ENCODE peak calls at places on chromosomes 11 and 22, in seven cellular contexts. U, R, L, S, M, B and P are unnamed samples.

GRCh38 chr11:120137611-120138521 is at the start of gene TRIM29:
- ATAC-seq in U (peak), R (peak), L (no peak), S (no peak), M (peak), B (no peak), P (no peak)

GRCh38 chr11:76316726-76317125 is 64.2 kb downstream of the THAP12 start:
- ATAC-seq in U (no peak), R (no peak), L (no peak), S (no peak), M (no peak), B (peak), P (no peak)

GRCh38 chr11:131932584-131933360 is 562.4 kb downstream of the NTM start:
- ATAC-seq in U (no peak), R (no peak), L (no peak), S (peak), M (no peak), B (no peak), P (no peak)

GRCh38 chr22:23404689-23405365 is 175.3 kb downstream of the IGLL1 start:
- ATAC-seq in U (no peak), R (no peak), L (no peak), S (peak), M (no peak), B (peak), P (no peak)

GRCh38 chr11:2796091-2796490 is 89.5 kb downstream of the CDKN1C start:
- ATAC-seq in U (no peak), R (no peak), L (no peak), S (no peak), M (no peak), B (no peak), P (no peak)

GRCh38 chr11:12238420-12238819 is 128.0 kb downstream of the MICAL2 start:
- ATAC-seq in U (no peak), R (no peak), L (no peak), S (no peak), M (no peak), B (no peak), P (no peak)

GRCh38 chr11:130159657-130160459 is at the start of gene ST14:
- ATAC-seq in U (peak), R (no peak), L (no peak), S (no peak), M (no peak), B (peak), P (no peak)

GRCh38 chr11:72234920-72235319 is 9.1 kb downstream of the PHOX2A start:
- ATAC-seq in U (no peak), R (no peak), L (no peak), S (no peak), M (no peak), B (no peak), P (no peak)

GRCh38 chr22:37910863-37911262 is 4.8 kb downstream of the MICALL1 start:
- ATAC-seq in U (no peak), R (no peak), L (no peak), S (no peak), M (no peak), B (no peak), P (peak)

GRCh38 chr11:94473177-94473799 is 20.4 kb downstream of the MRE11 start:
- ATAC-seq in U (no peak), R (no peak), L (no peak), S (no peak), M (no peak), B (peak), P (no peak)

GRCh38 chr11:66639066-66639813 is 737 bp downstream of the RBM4 start:
- ATAC-seq in U (no peak), R (no peak), L (peak), S (peak), M (peak), B (peak), P (no peak)

GRCh38 chr11:62702241-62702640 is 5.0 kb downstream of the BSCL2 start:
- ATAC-seq in U (no peak), R (no peak), L (no peak), S (no peak), M (no peak), B (no peak), P (no peak)

GRCh38 chr22:41348964-41349484 is 32.7 kb upstream of the TEF start:
- ATAC-seq in U (no peak), R (no peak), L (no peak), S (no peak), M (no peak), B (no peak), P (no peak)

GRCh38 chr11:75949023-75949672 is 134.1 kb downstream of the UVRAG start:
- ATAC-seq in U (no peak), R (no peak), L (no peak), S (no peak), M (no peak), B (no peak), P (no peak)

GRCh38 chr22:36143956-36144355 is 16.6 kb downstream of the APOL3 start:
- ATAC-seq in U (no peak), R (no peak), L (no peak), S (no peak), M (no peak), B (no peak), P (no peak)

GRCh38 chr11:96358321-96358720 is 15.3 kb upstream of the MAML2 start:
- ATAC-seq in U (no peak), R (no peak), L (no peak), S (no peak), M (no peak), B (no peak), P (no peak)

GRCh38 chr11:55811067-55811466 is at the start of gene OR5L1:
- ATAC-seq in U (no peak), R (no peak), L (no peak), S (no peak), M (no peak), B (no peak), P (no peak)

GRCh38 chr11:74506823-74507222 is 13.3 kb upstream of the LIPT2 start:
- ATAC-seq in U (no peak), R (no peak), L (no peak), S (no peak), M (no peak), B (no peak), P (no peak)

GRCh38 chr11:102810943-102811528 is 13.1 kb upstream of the MMP1 start:
- ATAC-seq in U (peak), R (peak), L (no peak), S (no peak), M (peak), B (peak), P (no peak)

GRCh38 chr11:117183724-117184349 is 5.3 kb downstream of the SIDT2 start:
- ATAC-seq in U (no peak), R (no peak), L (no peak), S (no peak), M (no peak), B (no peak), P (no peak)

GRCh38 chr11:94623120-94623735 is 56.1 kb downstream of the PIWIL4 start:
- ATAC-seq in U (peak), R (peak), L (peak), S (peak), M (peak), B (peak), P (peak)

GRCh38 chr11:12531681-12532080 is 142.5 kb upstream of the TEAD1 start:
- ATAC-seq in U (no peak), R (no peak), L (no peak), S (no peak), M (no peak), B (no peak), P (no peak)

GRCh38 chr11:35276396-35276795 is 137.4 kb downstream of the CD44 start:
- ATAC-seq in U (no peak), R (no peak), L (no peak), S (no peak), M (peak), B (peak), P (peak)

GRCh38 chr22:40251106-40251505 is 73.4 kb downstream of the TNRC6B start:
- ATAC-seq in U (no peak), R (no peak), L (no peak), S (no peak), M (no peak), B (no peak), P (no peak)

GRCh38 chr11:21888814-21889213 is 304.1 kb upstream of the ANO5 start:
- ATAC-seq in U (no peak), R (no peak), L (peak), S (no peak), M (peak), B (no peak), P (peak)

GRCh38 chr11:114125531-114125930 is 66.0 kb downstream of the ZBTB16 start:
- ATAC-seq in U (no peak), R (no peak), L (no peak), S (no peak), M (no peak), B (no peak), P (no peak)

GRCh38 chr11:114124601-114125144 is 65.2 kb downstream of the ZBTB16 start:
- ATAC-seq in U (no peak), R (no peak), L (peak), S (peak), M (no peak), B (no peak), P (no peak)

GRCh38 chr11:114123692-114124330 is 64.3 kb downstream of the ZBTB16 start:
- ATAC-seq in U (no peak), R (no peak), L (peak), S (peak), M (no peak), B (peak), P (no peak)

GRCh38 chr11:114128399-114128798 is 68.9 kb downstream of the ZBTB16 start:
- ATAC-seq in U (no peak), R (no peak), L (no peak), S (no peak), M (no peak), B (no peak), P (no peak)

GRCh38 chr11:114125959-114126358 is 66.4 kb downstream of the ZBTB16 start:
- ATAC-seq in U (no peak), R (no peak), L (no peak), S (no peak), M (no peak), B (no peak), P (no peak)
- TF ChIP-seq POLR2A in U (no peak), R (no peak), L (no peak), S (no peak), M (no peak), B (no peak), P (no peak)

DNA sequence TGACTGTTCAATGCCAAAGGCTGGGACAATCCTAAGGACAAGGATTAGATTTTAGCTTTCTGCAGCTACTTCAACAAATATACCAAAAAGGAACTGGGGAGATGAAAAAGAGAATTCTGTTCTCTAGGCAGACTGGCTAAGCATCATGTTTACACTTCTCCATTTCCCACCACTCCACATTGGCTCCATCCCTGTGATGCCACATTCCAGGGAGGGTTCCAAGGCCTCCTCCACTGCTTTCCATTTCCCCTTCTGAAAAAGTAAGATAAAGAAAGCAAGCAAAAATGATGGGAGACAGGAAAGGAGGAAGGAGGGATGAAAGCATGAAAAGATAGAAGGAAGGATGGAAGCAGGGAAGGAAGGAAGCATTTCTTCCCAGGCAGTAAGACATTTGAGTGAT is 315.8 kb downstream of the BLID start:
- ATAC-seq in U (no peak), R (no peak), L (no peak), S (no peak), M (no peak), B (no peak), P (no peak)
- H3K27ac ChIP-seq in U (no peak), R (no peak), L (no peak), S (peak), M (no peak), B (no peak), P (peak)

DNA sequence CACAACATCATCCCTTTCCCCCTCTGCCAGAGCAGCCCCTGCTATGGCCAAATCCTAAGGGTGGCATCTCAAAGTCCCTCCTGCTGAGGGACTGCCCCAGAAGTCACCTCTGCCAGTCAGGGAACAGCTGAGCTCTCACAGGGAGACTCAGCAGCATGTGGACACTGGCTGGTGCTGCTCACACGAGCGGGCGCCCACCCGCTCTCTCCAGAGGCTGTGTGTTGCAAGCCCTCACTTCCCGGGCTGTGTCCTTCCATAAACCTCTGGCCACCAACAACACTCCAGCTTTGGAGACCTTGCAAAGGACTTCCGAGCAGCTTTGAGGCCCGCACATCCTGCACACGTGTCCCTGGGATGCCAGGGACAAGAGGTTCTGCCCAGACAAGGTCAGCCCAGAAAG is 2.8 kb downstream of the IGSF9B start:
- ATAC-seq in U (no peak), R (no peak), L (no peak), S (no peak), M (no peak), B (no peak), P (no peak)
- H3K4me3 ChIP-seq in U (no peak), R (no peak), L (no peak), S (no peak), M (no peak), B (no peak), P (no peak)

DNA sequence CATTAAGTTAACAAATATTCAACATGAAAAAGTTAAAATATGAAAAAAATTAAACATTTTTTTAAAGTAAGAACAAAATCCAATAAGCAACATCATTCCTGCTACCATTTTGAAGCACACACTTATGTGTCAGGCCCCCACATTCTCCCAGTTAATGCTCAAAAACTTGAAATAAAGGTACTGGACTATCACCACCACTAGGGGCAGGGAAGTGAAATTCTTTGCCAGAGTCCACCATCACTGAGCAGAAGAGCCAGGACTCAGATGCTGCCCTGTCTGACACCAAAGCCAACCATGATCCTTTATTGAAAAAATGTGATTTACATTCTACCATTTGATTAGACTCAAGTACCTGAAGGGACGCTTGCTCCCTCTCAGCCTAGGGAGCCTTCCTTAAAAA is 39.1 kb downstream of the PITPNB start:
- ATAC-seq in U (peak), R (peak), L (peak), S (peak), M (peak), B (peak), P (no peak)
- TF ChIP-seq POLR2A in U (no peak), R (no peak), L (no peak), S (no peak), M (no peak), B (no peak), P (no peak)

GRCh38 chr22:31495343-31495742 is 993 bp upstream of the SFI1 start:
- ATAC-seq in U (no peak), R (no peak), L (no peak), S (no peak), M (no peak), B (no peak), P (no peak)

GRCh38 chr22:31496735-31497146 is 405 bp downstream of the SFI1 start:
- ATAC-seq in U (peak), R (peak), L (peak), S (peak), M (peak), B (peak), P (peak)

GRCh38 chr22:31501738-31502137 is 5.4 kb downstream of the SFI1 start:
- ATAC-seq in U (no peak), R (no peak), L (no peak), S (no peak), M (no peak), B (no peak), P (no peak)

GRCh38 chr22:31496007-31496734 is at the start of gene SFI1:
- ATAC-seq in U (peak), R (peak), L (peak), S (peak), M (peak), B (peak), P (peak)

DNA sequence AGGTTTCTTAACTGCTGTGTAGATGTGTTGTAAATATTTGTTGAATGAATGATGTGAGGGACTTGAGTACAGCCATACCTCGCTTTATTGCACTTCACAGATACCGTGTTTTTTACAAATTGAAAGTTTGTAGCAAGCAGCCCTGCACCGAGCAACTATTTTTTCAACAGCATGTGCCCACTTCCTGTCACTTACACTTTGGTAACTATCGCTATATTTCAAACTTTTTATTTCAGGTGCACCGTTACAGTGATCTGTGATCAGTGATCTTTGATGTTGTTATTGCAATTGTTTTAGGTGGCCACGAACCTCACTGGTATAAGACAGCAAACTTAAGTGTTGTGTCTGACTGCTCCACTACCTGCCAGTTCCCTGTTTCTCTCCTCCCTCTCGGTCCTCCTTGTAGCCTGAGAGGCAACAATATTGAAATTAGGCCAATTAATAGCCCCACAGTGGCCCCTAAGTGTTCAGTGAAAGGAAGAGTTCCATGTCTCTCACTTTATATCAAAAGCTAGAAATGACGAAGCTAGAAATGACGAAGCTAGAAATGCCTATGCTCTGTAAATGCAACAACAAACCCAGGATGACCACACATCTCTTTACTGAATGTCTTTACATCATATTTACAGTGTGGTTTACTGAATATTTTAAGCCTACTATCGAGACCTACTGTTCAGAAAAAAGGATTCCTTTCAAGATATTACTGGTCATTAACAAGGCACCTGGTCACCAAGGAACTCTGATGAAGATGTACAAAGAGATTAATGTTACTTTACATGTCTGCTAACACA is 1.0 kb downstream of the SFI1 start:
- ATAC-seq in U (no peak), R (no peak), L (no peak), S (no peak), M (no peak), B (no peak), P (no peak)
- H3K27ac ChIP-seq in U (peak), R (peak), L (no peak), S (no peak), M (peak), B (no peak), P (peak)

DNA sequence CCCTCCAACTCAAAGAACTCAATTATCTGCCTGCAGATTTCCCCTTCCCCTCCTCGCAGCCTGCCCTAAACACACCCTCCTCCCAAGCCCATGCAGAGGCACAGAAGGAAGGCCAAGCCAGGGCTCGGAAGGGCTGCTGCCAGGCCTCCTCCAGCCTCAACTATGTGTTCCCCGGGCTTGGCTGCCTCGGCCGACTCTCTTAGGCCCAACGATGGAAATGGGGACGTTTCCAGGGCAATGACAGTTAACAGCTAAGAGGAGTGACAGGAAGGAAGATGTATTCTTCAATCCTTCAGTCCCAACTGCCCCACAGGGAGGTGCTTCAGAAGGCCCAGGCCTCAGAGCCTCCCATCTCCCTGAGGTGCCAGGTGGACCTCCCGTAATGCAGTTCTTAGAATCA is 104.0 kb upstream of the AKIP1 start:
- ATAC-seq in U (no peak), R (no peak), L (no peak), S (no peak), M (no peak), B (no peak), P (no peak)
- H3K4me3 ChIP-seq in U (no peak), R (no peak), L (no peak), S (peak), M (no peak), B (no peak), P (peak)

GRCh38 chr11:67649634-67650540 is 643 bp downstream of the ACY3 start:
- ATAC-seq in U (peak), R (no peak), L (no peak), S (no peak), M (peak), B (peak), P (peak)
- TF ChIP-seq POLR2A in U (no peak), R (no peak), L (no peak), S (no peak), M (no peak), B (peak), P (no peak)